ENCODE peak calls at places on chromosomes 7 and 10, in four cellular contexts. L is brain microvascular endothelial cell, O is AG09319, J is anterior cingulate cortex. X is an unnamed sample.

GRCh38 chr7:2796358-2797352 is 47.5 kb downstream of the GNA12 start:
- DNase-seq in O (no peak), L (peak), J (no peak), X (peak)

GRCh38 chr10:31274310-31274709 is 44.7 kb upstream of the ZEB1 start:
- DNase-seq in J (no peak), O (no peak), L (no peak), X (peak)

GRCh38 chr7:151018421-151019129 is 5.7 kb downstream of the ATG9B start:
- DNase-seq in J (no peak), O (no peak), L (no peak), X (no peak)

GRCh38 chr10:14858338-14858925 is 20.2 kb upstream of the SUV39H2 start:
- DNase-seq in O (no peak), L (no peak), J (no peak), X (no peak)

GRCh38 chr7:42883950-42884349 is 27.9 kb downstream of the C7orf25 start:
- DNase-seq in O (no peak), J (peak), L (no peak), X (peak)

GRCh38 chr10:91758303-91759146 is 39.7 kb upstream of the TNKS2 start:
- DNase-seq in O (peak), L (no peak), J (no peak), X (peak)

GRCh38 chr7:84477786-84478405 is 283.3 kb upstream of the SEMA3A start:
- DNase-seq in O (no peak), J (no peak), L (no peak), X (no peak)

GRCh38 chr7:46360255-46360654 is 439.2 kb upstream of the IGFBP3 start:
- DNase-seq in L (no peak), J (no peak), O (no peak), X (no peak)

GRCh38 chr10:14570800-14571199 is 203.9 kb downstream of the FAM107B start:
- DNase-seq in O (no peak), J (peak), L (no peak), X (no peak)

GRCh38 chr7:20539201-20539600 is 76.3 kb upstream of the ABCB5 start:
- DNase-seq in O (no peak), J (no peak), L (no peak), X (peak)

GRCh38 chr10:71005337-71006305 is 117.3 kb upstream of the PCBD1 start:
- DNase-seq in L (no peak), J (no peak), O (no peak), X (no peak)

GRCh38 chr10:132749428-132749780 is 36.5 kb downstream of the NKX6-2 start:
- DNase-seq in L (no peak), J (no peak), O (no peak), X (no peak)

GRCh38 chr7:133053321-133053891 is 28.5 kb downstream of the CHCHD3 start:
- DNase-seq in O (peak), L (peak), J (no peak), X (peak)

GRCh38 chr7:159197066-159197975 is 52.7 kb upstream of the VIPR2 start:
- DNase-seq in J (no peak), L (no peak), O (no peak), X (peak)

GRCh38 chr7:31692451-31692850 is 5.4 kb downstream of the PPP1R17 start:
- DNase-seq in J (no peak), L (no peak), O (no peak), X (no peak)

X was measured in cardiac fibroblast.